ENCODE peak calls at places on chromosomes 13 and 19, in ten cellular contexts. K is psoas muscle; R is HFF-Myc; Q is mucosa of gallbladder; W is HCEC 1CT; Y is stimulated activated CD4-positive, alpha-beta T cell treated with anti-CD3 and anti-CD28 coated beads, Interleukin-4, amount 100 ng/mL, for 48 hours; S is activated T-helper 1 cell treated with anti-CD3 and anti-CD28 coated beads, Interleukin-12 subunit alpha, Interleukin-12 subunit beta, Interleukin-2, Interleukin-4 antibody, amounts not matched to agents 30 ng/mL and 10 ng/mL and 1 ng/mL, durations not matched to agents 14 hours and 24 hours and 36 hours; N is skeletal muscle cell; I is neuronal stem cell; M is A172. U is an unnamed sample.

GRCh38 chr13:101303512-101303911 is 112.8 kb downstream of the NALCN start:
- DNase-seq in K (no peak), R (no peak), Q (no peak), W (no peak), Y (no peak), S (no peak), N (no peak), I (no peak), M (no peak), U (no peak)

GRCh38 chr13:40206241-40207109 is 460.0 kb downstream of the FOXO1 start:
- DNase-seq in K (no peak), R (no peak), Q (peak), W (peak), Y (no peak), S (peak), N (no peak), I (no peak), M (no peak), U (no peak)

GRCh38 chr13:31998131-31998530 is 33.4 kb upstream of the FRY start:
- DNase-seq in K (no peak), R (no peak), Q (peak), W (no peak), Y (no peak), S (no peak), N (no peak), I (no peak), M (peak), U (no peak)

GRCh38 chr13:77470986-77471385 is 64.5 kb upstream of the SCEL start:
- DNase-seq in K (no peak), R (no peak), Q (no peak), W (no peak), Y (no peak), S (no peak), N (no peak), I (no peak), M (no peak), U (no peak)

GRCh38 chr19:41991025-41991424 is 3.0 kb downstream of the ATP1A3 start:
- DNase-seq in K (no peak), R (no peak), Q (no peak), W (no peak), Y (no peak), S (no peak), N (no peak), I (no peak), M (no peak), U (no peak)

GRCh38 chr19:30577551-30578090 is 205.4 kb downstream of the ZNF536 start:
- DNase-seq in K (no peak), R (no peak), Q (no peak), W (no peak), Y (no peak), S (no peak), N (no peak), I (no peak), M (no peak), U (no peak)

GRCh38 chr19:40709817-40710216 is 6.9 kb downstream of the COQ8B start:
- DNase-seq in K (no peak), R (no peak), Q (no peak), W (no peak), Y (no peak), S (no peak), N (no peak), I (no peak), M (no peak), U (no peak)

GRCh38 chr19:12000152-12000981 is 35.1 kb downstream of the ZNF433 start:
- DNase-seq in K (no peak), R (no peak), Q (no peak), W (no peak), Y (no peak), S (no peak), N (no peak), I (no peak), M (peak), U (peak)

GRCh38 chr13:98484289-98485219 is 92.4 kb downstream of the STK24 start:
- DNase-seq in K (peak), R (no peak), Q (peak), W (peak), Y (peak), S (no peak), N (peak), I (peak), M (peak), U (peak)

GRCh38 chr13:28528848-28529247 is 33.9 kb upstream of the FLT1 start:
- DNase-seq in K (no peak), R (no peak), Q (no peak), W (peak), Y (no peak), S (no peak), N (no peak), I (no peak), M (peak), U (no peak)

GRCh38 chr13:107900775-107901174 is 314.6 kb downstream of the LIG4 start:
- DNase-seq in K (no peak), R (no peak), Q (no peak), W (peak), Y (no peak), S (no peak), N (peak), I (no peak), M (no peak), U (no peak)

GRCh38 chr13:68257111-68257842 is 1027.1 kb upstream of the PCDH9 start:
- DNase-seq in K (no peak), R (no peak), Q (no peak), W (peak), Y (no peak), S (no peak), N (peak), I (no peak), M (peak), U (no peak)

GRCh38 chr13:98489446-98490194 is 87.3 kb downstream of the STK24 start:
- DNase-seq in K (no peak), R (no peak), Q (no peak), W (no peak), Y (no peak), S (no peak), N (no peak), I (no peak), M (no peak), U (no peak)

GRCh38 chr19:18408053-18408476 is 10.6 kb upstream of the LRRC25 start:
- DNase-seq in K (no peak), R (no peak), Q (no peak), W (no peak), Y (no peak), S (no peak), N (no peak), I (no peak), M (no peak), U (no peak)

GRCh38 chr19:862529-863304 is 3.3 kb downstream of the CFD start:
- DNase-seq in K (peak), R (no peak), Q (peak), W (no peak), Y (peak), S (peak), N (no peak), I (peak), M (no peak), U (no peak)

GRCh38 chr19:48741222-48741999 is 1.0 kb upstream of the RASIP1 start:
- DNase-seq in K (peak), R (no peak), Q (no peak), W (no peak), Y (no peak), S (no peak), N (no peak), I (no peak), M (no peak), U (peak)

GRCh38 chr13:45196622-45197021 is 4.2 kb downstream of the KCTD4 start:
- DNase-seq in K (no peak), R (no peak), Q (no peak), W (peak), Y (no peak), S (no peak), N (no peak), I (no peak), M (peak), U (no peak)

GRCh38 chr19:35211545-35212230 is 16.9 kb downstream of the FAM187B start:
- DNase-seq in K (peak), R (no peak), Q (peak), W (no peak), Y (no peak), S (peak), N (no peak), I (no peak), M (no peak), U (peak)

GRCh38 chr19:45876411-45877197 is 9.3 kb downstream of the IRF2BP1 start:
- DNase-seq in K (peak), R (no peak), Q (no peak), W (no peak), Y (peak), S (no peak), N (no peak), I (no peak), M (no peak), U (peak)

GRCh38 chr13:94708031-94708571 is 4.2 kb downstream of the SOX21 start:
- DNase-seq in K (no peak), R (no peak), Q (no peak), W (no peak), Y (no peak), S (no peak), N (no peak), I (peak), M (no peak), U (no peak)

GRCh38 chr19:18093439-18094161 is 4.0 kb upstream of the MAST3 start:
- DNase-seq in K (no peak), R (no peak), Q (no peak), W (peak), Y (no peak), S (no peak), N (no peak), I (no peak), M (peak), U (no peak)

GRCh38 chr19:16379521-16380313 is 55.1 kb downstream of the KLF2 start:
- DNase-seq in K (no peak), R (no peak), Q (no peak), W (no peak), Y (no peak), S (no peak), N (no peak), I (no peak), M (no peak), U (no peak)

U was measured in left lobe of liver.